ENCODE peak calls at places on chromosomes 11 and 22, in eight cellular contexts. L is naive thymus-derived CD8-positive, alpha-beta T cell; J is RWPE1; Q is CD8-positive, alpha-beta T cell; U is substantia nigra; Y is A172; B is dorsolateral prefrontal cortex; X is NCI-H1092 treated with DMSO at 0.1 percent for 48 hours. D is an unnamed sample.

GRCh38 chr11:76592025-76592914 is 78.3 kb downstream of the LRRC32 start:
- DNase-seq in U (no peak), Q (no peak), B (no peak), J (no peak), Y (no peak), X (no peak), L (no peak), D (no peak)

GRCh38 chr22:24460418-24461089 is 33.2 kb downstream of the ADORA2A start:
- DNase-seq in J (no peak), X (no peak), Y (no peak), Q (no peak), L (no peak), U (no peak), B (no peak), D (no peak)

GRCh38 chr11:20131744-20132666 is 28.3 kb downstream of the DBX1 start:
- DNase-seq in L (peak), U (peak), Y (peak), Q (peak), J (peak), B (peak), X (peak), D (peak)

GRCh38 chr11:6397156-6397555 is 6.9 kb downstream of the SMPD1 start:
- DNase-seq in X (no peak), B (no peak), U (no peak), Q (no peak), Y (no peak), L (no peak), J (no peak), D (no peak)

GRCh38 chr11:12744831-12745502 is 70.7 kb downstream of the TEAD1 start:
- DNase-seq in X (peak), Q (no peak), U (no peak), L (no peak), B (no peak), J (no peak), Y (no peak), D (no peak)

GRCh38 chr11:62647609-62648005 is 1.2 kb upstream of the GANAB start:
- DNase-seq in Y (no peak), B (no peak), L (no peak), J (no peak), Q (no peak), U (no peak), X (no peak), D (no peak)

GRCh38 chr11:122853971-122854446 is 15.7 kb downstream of the CRTAM start:
- DNase-seq in J (peak), Q (peak), Y (peak), X (peak), U (no peak), L (peak), B (no peak), D (peak)

GRCh38 chr11:28514391-28514790 is 406.2 kb downstream of the METTL15 start:
- DNase-seq in J (no peak), B (no peak), Y (no peak), U (no peak), Q (no peak), L (no peak), X (no peak), D (no peak)

GRCh38 chr22:49763138-49763537 is 64.5 kb downstream of the BRD1 start:
- DNase-seq in B (no peak), J (no peak), X (no peak), L (no peak), Q (no peak), Y (no peak), U (no peak), D (no peak)

GRCh38 chr11:78384231-78384630 is 33.4 kb downstream of the GAB2 start:
- DNase-seq in J (no peak), U (no peak), Q (no peak), L (no peak), X (no peak), B (no peak), Y (no peak), D (no peak)

GRCh38 chr11:12478743-12479142 is 101.4 kb downstream of the PARVA start:
- DNase-seq in B (no peak), L (no peak), U (no peak), Y (no peak), X (no peak), J (peak), Q (no peak), D (no peak)

GRCh38 chr22:29520851-29521250 is 32.7 kb downstream of the THOC5 start:
- DNase-seq in Y (peak), U (no peak), X (no peak), J (no peak), Q (no peak), B (no peak), L (no peak), D (no peak)

GRCh38 chr11:124517314-124517713 is 26.1 kb downstream of the OR8B12 start:
- DNase-seq in J (no peak), U (no peak), Q (no peak), L (no peak), Y (no peak), X (no peak), B (no peak), D (no peak)

GRCh38 chr11:86940122-86940777 is 14.9 kb downstream of the FZD4 start:
- DNase-seq in J (no peak), Q (no peak), L (no peak), X (no peak), Y (no peak), U (no peak), B (no peak), D (no peak)

GRCh38 chr11:9747229-9747628 is 83.4 kb downstream of the SWAP70 start:
- DNase-seq in X (no peak), L (no peak), Q (no peak), B (no peak), U (no peak), J (no peak), Y (no peak), D (no peak)

GRCh38 chr11:93772123-93772522 is 12.0 kb upstream of the MED17 start:
- DNase-seq in Y (no peak), L (no peak), B (no peak), X (no peak), J (no peak), U (no peak), Q (no peak), D (no peak)

GRCh38 chr11:65496304-65497140 is 2.3 kb upstream of the MALAT1 start:
- DNase-seq in X (peak), U (no peak), B (no peak), Y (peak), Q (no peak), J (no peak), L (peak), D (no peak)

GRCh38 chr11:62671272-62671603 is 235 bp upstream of the UQCC3 start:
- DNase-seq in Q (no peak), J (no peak), L (no peak), B (no peak), X (peak), Y (no peak), U (no peak), D (no peak)

GRCh38 chr11:2472428-2473186 is 27.8 kb downstream of the KCNQ1 start:
- DNase-seq in Q (no peak), L (no peak), X (no peak), Y (no peak), B (no peak), J (no peak), U (no peak), D (no peak)